ENCODE peak calls at places on chromosomes 5 and 9, in five cellular contexts. One of them, this sample, is unnamed.

GRCh38 chr9:128723352-128723865 is 518 bp downstream of the ZDHHC12 start:
- DNase-seq in iris pigment epithelial cell: no peak
- DNase-seq in non-pigmented ciliary epithelial cell: no peak
- DNase-seq in T47D: no peak
- DNase-seq in GM19239: no peak
- DNase-seq in this sample: peak; percentile 30

GRCh38 chr9:109012009-109012875 is 1.1 kb downstream of the CTNNAL1 start:
- DNase-seq in T47D: peak; percentile 74
- DNase-seq in iris pigment epithelial cell: peak; percentile 95
- DNase-seq in GM19239: peak; percentile 3
- DNase-seq in non-pigmented ciliary epithelial cell: peak; percentile 88
- DNase-seq in this sample: no peak

GRCh38 chr5:82332889-82333619 is 54.9 kb upstream of the RPS23 start:
- DNase-seq in GM19239: no peak
- DNase-seq in non-pigmented ciliary epithelial cell: peak; percentile 65
- DNase-seq in T47D: no peak
- DNase-seq in iris pigment epithelial cell: peak; percentile 63
- DNase-seq in this sample: no peak

GRCh38 chr5:11182441-11183080 is 421.5 kb upstream of the DAP start:
- DNase-seq in T47D: peak; percentile 38
- DNase-seq in GM19239: no peak
- DNase-seq in non-pigmented ciliary epithelial cell: peak; percentile 18
- DNase-seq in iris pigment epithelial cell: peak; percentile 42
- DNase-seq in this sample: peak; percentile 46

GRCh38 chr9:98968596-98969337 is 25.1 kb downstream of the COL15A1 start:
- DNase-seq in non-pigmented ciliary epithelial cell: no peak
- DNase-seq in T47D: no peak
- DNase-seq in iris pigment epithelial cell: no peak
- DNase-seq in GM19239: no peak
- DNase-seq in this sample: no peak

GRCh38 chr5:52853573-52854163 is 66.0 kb downstream of the ITGA1 start:
- DNase-seq in non-pigmented ciliary epithelial cell: no peak
- DNase-seq in iris pigment epithelial cell: peak; percentile 52
- DNase-seq in GM19239: no peak
- DNase-seq in T47D: no peak
- DNase-seq in this sample: no peak

GRCh38 chr5:172800088-172800551 is 29.1 kb upstream of the DUSP1 start:
- DNase-seq in T47D: no peak
- DNase-seq in iris pigment epithelial cell: peak; percentile 100
- DNase-seq in non-pigmented ciliary epithelial cell: peak; percentile 83
- DNase-seq in GM19239: no peak
- DNase-seq in this sample: no peak

GRCh38 chr5:11166906-11167305 is 405.9 kb upstream of the DAP start:
- DNase-seq in GM19239: no peak
- DNase-seq in iris pigment epithelial cell: no peak
- DNase-seq in non-pigmented ciliary epithelial cell: peak; percentile 1
- DNase-seq in T47D: no peak
- DNase-seq in this sample: no peak

GRCh38 chr5:31935702-31936347 is 238.3 kb downstream of the GOLPH3 start:
- DNase-seq in GM19239: no peak
- DNase-seq in T47D: peak; percentile 88
- DNase-seq in non-pigmented ciliary epithelial cell: no peak
- DNase-seq in iris pigment epithelial cell: peak; percentile 38
- DNase-seq in this sample: no peak

GRCh38 chr9:136539427-136540412 is 6.1 kb downstream of the NOTCH1 start:
- DNase-seq in T47D: peak; percentile 96
- DNase-seq in iris pigment epithelial cell: peak; percentile 39
- DNase-seq in GM19239: peak; percentile 90
- DNase-seq in non-pigmented ciliary epithelial cell: no peak
- DNase-seq in this sample: no peak

GRCh38 chr5:135119497-135119896 is 85.5 kb upstream of the PITX1 start:
- DNase-seq in iris pigment epithelial cell: no peak
- DNase-seq in T47D: no peak
- DNase-seq in non-pigmented ciliary epithelial cell: no peak
- DNase-seq in GM19239: no peak
- DNase-seq in this sample: no peak

GRCh38 chr9:5095795-5096194 is 89.6 kb downstream of the INSL6 start:
- DNase-seq in non-pigmented ciliary epithelial cell: no peak
- DNase-seq in iris pigment epithelial cell: no peak
- DNase-seq in GM19239: no peak
- DNase-seq in T47D: no peak
- DNase-seq in this sample: no peak

GRCh38 chr5:139691275-139691629 is 43.1 kb downstream of the CXXC5 start:
- DNase-seq in non-pigmented ciliary epithelial cell: no peak
- DNase-seq in T47D: no peak
- DNase-seq in GM19239: no peak
- DNase-seq in iris pigment epithelial cell: no peak
- DNase-seq in this sample: no peak

GRCh38 chr5:141516648-141517025 is 27.8 kb downstream of the PCDHGC5 start:
- DNase-seq in non-pigmented ciliary epithelial cell: no peak
- DNase-seq in T47D: no peak
- DNase-seq in GM19239: no peak
- DNase-seq in iris pigment epithelial cell: no peak
- DNase-seq in this sample: no peak

GRCh38 chr5:132877938-132878337 is 4.5 kb downstream of the LEAP2 start:
- DNase-seq in iris pigment epithelial cell: peak; percentile 63
- DNase-seq in non-pigmented ciliary epithelial cell: no peak
- DNase-seq in GM19239: no peak
- DNase-seq in T47D: no peak
- DNase-seq in this sample: no peak

GRCh38 chr5:125829349-125829748 is 593.9 kb upstream of the GRAMD2B start:
- DNase-seq in non-pigmented ciliary epithelial cell: no peak
- DNase-seq in iris pigment epithelial cell: no peak
- DNase-seq in GM19239: peak; percentile 2
- DNase-seq in T47D: no peak
- DNase-seq in this sample: no peak

GRCh38 chr9:94656190-94656589 is 16.9 kb upstream of the FBP1 start:
- DNase-seq in GM19239: peak; percentile 29
- DNase-seq in T47D: no peak
- DNase-seq in non-pigmented ciliary epithelial cell: no peak
- DNase-seq in iris pigment epithelial cell: peak; percentile 41
- DNase-seq in this sample: no peak

GRCh38 chr9:6644346-6645152 is 980 bp downstream of the GLDC start:
- DNase-seq in T47D: no peak
- DNase-seq in iris pigment epithelial cell: no peak
- DNase-seq in GM19239: no peak
- DNase-seq in non-pigmented ciliary epithelial cell: no peak
- DNase-seq in this sample: no peak

GRCh38 chr9:100856238-100856637 is 172.3 kb upstream of the PLPPR1 start:
- DNase-seq in GM19239: no peak
- DNase-seq in T47D: no peak
- DNase-seq in non-pigmented ciliary epithelial cell: no peak
- DNase-seq in iris pigment epithelial cell: no peak
- DNase-seq in this sample: no peak

GRCh38 chr9:112097712-112098688 is 77.1 kb downstream of the SUSD1 start:
- DNase-seq in iris pigment epithelial cell: peak; percentile 56
- DNase-seq in GM19239: peak; percentile 47
- DNase-seq in T47D: peak; percentile 84
- DNase-seq in non-pigmented ciliary epithelial cell: no peak
- DNase-seq in this sample: peak; percentile 60

GRCh38 chr9:125863920-125864319 is 116.7 kb downstream of the PBX3 start:
- DNase-seq in T47D: no peak
- DNase-seq in GM19239: no peak
- DNase-seq in iris pigment epithelial cell: no peak
- DNase-seq in non-pigmented ciliary epithelial cell: no peak
- DNase-seq in this sample: no peak

GRCh38 chr9:93194584-93194983 is 10.6 kb downstream of the WNK2 start:
- DNase-seq in non-pigmented ciliary epithelial cell: no peak
- DNase-seq in iris pigment epithelial cell: no peak
- DNase-seq in GM19239: no peak
- DNase-seq in T47D: peak; percentile 44
- DNase-seq in this sample: no peak

This sample was measured in HuH-7.